ENCODE peak calls at places on chromosomes 16 and 17, in eight cellular contexts. J, X, Z, M, U, V, Y and C are unnamed samples. For H3K4me1, the result is how much of the 10 kb centered on the place peaks cover.

GRCh38 chr17:15777297-15777696 is 45.2 kb downstream of the TBC1D26 start:
- DNase-seq in X (no peak), U (no peak), M (no peak), Y (no peak), V (no peak), Z (no peak), J (no peak), C (no peak)

GRCh38 chr17:51640108-51640622 is 379.8 kb downstream of the UTP18 start:
- DNase-seq in X (peak), M (peak), Y (no peak), U (no peak), J (no peak), V (no peak), Z (no peak), C (no peak)

GRCh38 chr17:57940653-57941329 is 14.4 kb downstream of the CUEDC1 start:
- DNase-seq in U (no peak), V (no peak), J (peak), Y (no peak), M (no peak), X (no peak), Z (no peak), C (no peak)

GRCh38 chr17:50203086-50203485 is 1.7 kb upstream of the COL1A1 start:
- DNase-seq in J (no peak), U (no peak), Z (no peak), X (no peak), Y (peak), V (no peak), M (no peak), C (no peak)

GRCh38 chr16:66175580-66175979 is 190.9 kb upstream of the CDH5 start:
- DNase-seq in V (no peak), M (no peak), J (no peak), Z (no peak), U (no peak), X (peak), Y (no peak), C (no peak)

GRCh38 chr17:57404073-57404472 is 147.8 kb downstream of the MSI2 start:
- DNase-seq in U (no peak), V (no peak), Y (no peak), X (no peak), Z (no peak), M (no peak), J (no peak), C (no peak)

GRCh38 chr17:40566027-40566426 is 755 bp upstream of the CCR7 start:
- DNase-seq in Y (no peak), X (no peak), V (no peak), U (no peak), J (no peak), M (no peak), Z (no peak), C (no peak)

GRCh38 chr17:11816409-11816808 is 180.9 kb downstream of the ZNF18 start:
- DNase-seq in V (no peak), J (no peak), M (no peak), U (no peak), Z (no peak), X (no peak), Y (no peak), C (no peak)

GRCh38 chr16:62068747-62069146 is 32.5 kb upstream of the CDH8 start:
- DNase-seq in U (no peak), J (no peak), X (no peak), V (no peak), M (peak), Y (no peak), Z (no peak), C (no peak)

GRCh38 chr17:37392024-37392590 is 14.5 kb downstream of the ACACA start:
- DNase-seq in M (no peak), V (no peak), Z (no peak), X (no peak), Y (no peak), U (no peak), J (no peak), C (no peak)

GRCh38 chr16:17749706-17750105 is 278.9 kb upstream of the XYLT1 start:
- DNase-seq in X (no peak), Y (no peak), V (no peak), M (no peak), Z (no peak), U (no peak), J (no peak), C (no peak)

GRCh38 chr16:11727945-11728543 is 14.6 kb downstream of the TXNDC11 start:
- DNase-seq in X (no peak), Y (no peak), M (no peak), U (no peak), V (no peak), J (no peak), Z (no peak), C (no peak)

GRCh38 chr17:56819431-56820145 is 14.1 kb downstream of the C17orf67 start:
- DNase-seq in V (no peak), J (peak), Z (peak), X (peak), M (peak), Y (peak), U (no peak), C (no peak)

GRCh38 chr17:4033751-4034251 is 69.6 kb upstream of the ATP2A3 start:
- DNase-seq in Z (no peak), U (no peak), V (no peak), M (no peak), Y (no peak), X (no peak), J (no peak), C (no peak)

GRCh38 chr17:17077861-17078732 is 35.8 kb downstream of the MPRIP start:
- DNase-seq in V (no peak), J (no peak), Y (peak), Z (peak), M (no peak), U (no peak), X (no peak), C (peak)

GRCh38 chr17:11954961-11955360 is 42.3 kb downstream of the ZNF18 start:
- DNase-seq in Y (no peak), X (no peak), Z (no peak), U (no peak), V (no peak), M (no peak), J (no peak), C (no peak)

GRCh38 chr17:82978765-82979349 is 100.6 kb upstream of the METRNL start:
- DNase-seq in X (no peak), V (no peak), M (no peak), U (no peak), Z (no peak), J (no peak), Y (no peak), C (peak)

GRCh38 chr16:88589441-88589840 is 19.2 kb downstream of the ZC3H18 start:
- DNase-seq in M (no peak), J (no peak), Y (no peak), U (no peak), V (no peak), Z (no peak), X (no peak), C (no peak)

GRCh38 chr16:56636616-56637413 is 1.7 kb upstream of the MT1A start:
- DNase-seq in V (no peak), Z (no peak), J (no peak), X (no peak), M (no peak), U (no peak), Y (no peak), C (no peak)

GRCh38 chr17:20223808-20224328 is 214.7 kb downstream of the SPECC1 start:
- DNase-seq in Y (no peak), Z (no peak), X (no peak), J (no peak), M (no peak), U (no peak), V (no peak), C (no peak)

GRCh38 chr16:19113577-19114358 is at the start of gene ITPRIPL2:
- DNase-seq in U (no peak), Y (peak), V (peak), X (peak), J (peak), M (peak), Z (peak), C (peak)

GRCh38 chr16:19114359-19115147 is 789 bp downstream of the ITPRIPL2 start:
- DNase-seq in V (peak), J (peak), X (peak), Z (peak), U (no peak), Y (peak), M (peak), C (peak)

GRCh38 chr16:19116711-19117449 is 3.1 kb downstream of the ITPRIPL2 start:
- DNase-seq in X (no peak), U (no peak), M (peak), Y (no peak), V (no peak), J (no peak), Z (no peak), C (no peak)

GRCh38 chr16:19118938-19119431 is 5.2 kb downstream of the ITPRIPL2 start:
- DNase-seq in Z (no peak), V (no peak), J (peak), M (no peak), X (no peak), U (no peak), Y (no peak), C (no peak)

DNA sequence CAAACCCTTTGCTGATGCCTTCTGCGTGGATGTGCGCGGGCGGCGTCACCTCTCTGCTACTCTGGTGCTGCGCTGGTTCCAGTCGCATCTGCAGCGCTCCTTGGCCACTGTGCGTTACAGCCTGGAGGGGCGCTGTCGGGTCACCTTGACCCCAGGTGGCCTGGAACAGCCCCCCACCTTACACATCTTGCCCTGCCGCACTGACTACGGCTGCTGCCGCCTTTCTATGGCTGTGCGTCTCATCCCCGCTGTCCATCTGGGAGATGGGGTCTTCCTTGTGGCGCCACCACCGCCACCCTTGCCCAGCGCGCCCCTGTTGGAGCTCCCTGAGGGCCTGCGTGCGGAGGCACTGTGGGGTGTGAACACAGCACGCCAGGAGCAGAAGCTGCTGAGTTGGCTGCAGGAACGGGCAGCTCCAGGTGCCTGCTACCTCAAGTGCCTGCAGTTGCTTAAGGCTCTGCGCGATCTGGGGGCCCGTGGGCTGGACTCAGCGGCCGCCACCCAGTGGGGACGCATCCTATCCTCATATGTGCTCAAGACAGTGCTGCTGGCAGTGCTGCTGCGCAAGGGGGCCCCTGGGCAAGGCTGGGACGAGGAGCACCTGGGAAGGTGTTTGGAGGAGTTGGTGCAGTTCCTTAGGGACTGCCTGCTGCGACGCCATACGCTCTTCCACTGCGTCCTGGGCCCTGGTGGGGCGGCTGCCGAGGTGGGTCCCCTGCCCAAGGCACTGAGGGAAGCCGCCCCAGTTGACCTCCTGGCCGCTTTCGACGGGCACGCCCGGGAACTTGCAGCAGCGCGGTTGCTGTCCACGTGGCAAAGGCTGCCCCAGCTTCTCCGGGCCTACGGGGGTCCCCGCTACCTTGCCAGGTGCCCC is 1.6 kb downstream of the ITPRIPL2 start:
- DNase-seq in J (peak), X (no peak), V (peak), U (no peak), Y (no peak), M (peak), Z (no peak), C (peak)
- TF ChIP-seq CTCF in J (peak), X (no peak), V (peak), U (no peak), Y (no peak), M (peak), Z (no peak), C (no peak)

DNA sequence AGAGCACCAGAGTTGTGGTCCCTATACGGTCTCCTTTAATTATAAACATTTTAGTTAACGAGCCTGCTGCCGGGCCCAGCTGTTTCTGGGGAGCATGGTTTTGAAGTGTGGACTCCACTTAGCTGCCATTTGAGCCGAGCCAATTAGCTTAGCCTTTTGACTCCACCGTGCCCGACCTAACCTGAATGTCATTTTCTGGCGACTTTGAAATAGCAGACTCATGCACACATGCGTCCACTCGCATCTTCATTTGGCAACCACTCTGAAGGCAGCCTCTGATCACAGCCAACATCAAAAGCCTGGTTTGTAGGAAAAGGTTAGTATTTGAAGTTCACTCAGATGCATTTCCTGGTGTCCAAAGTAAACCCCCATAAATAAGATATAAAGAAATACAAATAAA is 16.8 kb downstream of the AXIN2 start:
- DNase-seq in M (no peak), J (peak), V (no peak), Z (no peak), Y (peak), X (no peak), U (no peak), C (no peak)
- H3K4me1 ChIP-seq in M (under half), J (under half), V (under half), Z (under half), Y (under half), X (under half), U (half or more), C (under half)

GRCh38 chr17:79272666-79273219 is 198.1 kb downstream of the ENGASE start:
- DNase-seq in Y (no peak), V (no peak), X (no peak), J (no peak), Z (no peak), M (no peak), U (no peak), C (no peak)

GRCh38 chr17:79269620-79270019 is 195.0 kb downstream of the ENGASE start:
- DNase-seq in X (no peak), J (no peak), V (no peak), U (no peak), M (peak), Z (no peak), Y (no peak), C (no peak)

GRCh38 chr17:79276824-79277223 is 202.2 kb downstream of the ENGASE start:
- DNase-seq in U (no peak), M (no peak), Y (no peak), J (no peak), Z (no peak), V (no peak), X (no peak), C (no peak)

GRCh38 chr17:79273660-79274059 is 199.0 kb downstream of the ENGASE start:
- DNase-seq in V (no peak), J (no peak), M (no peak), Z (no peak), Y (no peak), X (no peak), U (no peak), C (no peak)

DNA sequence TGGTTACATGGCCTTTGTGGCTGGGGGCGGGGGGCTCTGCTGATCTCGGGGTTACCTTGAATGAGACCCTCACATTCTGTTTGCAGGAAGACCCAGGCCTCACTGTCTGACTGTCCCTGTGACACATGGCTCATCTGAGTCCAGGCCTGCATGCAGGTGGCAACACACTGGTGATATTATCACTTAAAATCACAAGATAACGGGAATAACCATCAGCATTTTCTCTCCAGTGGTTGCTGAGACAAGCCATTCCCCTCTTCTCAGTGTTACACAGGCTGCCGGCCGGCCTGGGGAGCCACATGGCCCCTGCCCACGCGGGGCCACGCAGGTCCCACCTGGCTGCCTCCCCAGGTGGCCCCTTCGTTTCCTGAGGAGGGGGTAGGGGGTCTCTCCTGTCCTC is 197.6 kb downstream of the ENGASE start:
- DNase-seq in X (no peak), Y (no peak), M (no peak), J (no peak), U (no peak), Z (no peak), V (no peak), C (no peak)
- H3K4me3 ChIP-seq in X (no peak), Y (no peak), M (no peak), J (no peak), U (no peak), Z (no peak), V (no peak), C (no peak)

GRCh38 chr16:49183911-49184310 is 97.7 kb downstream of the CBLN1 start:
- DNase-seq in M (peak), J (no peak), X (peak), Y (peak), V (no peak), U (no peak), Z (no peak), C (peak)
- TF ChIP-seq CTCF in M (peak), J (peak), X (peak), Y (peak), V (peak), U (no peak), Z (no peak), C (peak)

DNA sequence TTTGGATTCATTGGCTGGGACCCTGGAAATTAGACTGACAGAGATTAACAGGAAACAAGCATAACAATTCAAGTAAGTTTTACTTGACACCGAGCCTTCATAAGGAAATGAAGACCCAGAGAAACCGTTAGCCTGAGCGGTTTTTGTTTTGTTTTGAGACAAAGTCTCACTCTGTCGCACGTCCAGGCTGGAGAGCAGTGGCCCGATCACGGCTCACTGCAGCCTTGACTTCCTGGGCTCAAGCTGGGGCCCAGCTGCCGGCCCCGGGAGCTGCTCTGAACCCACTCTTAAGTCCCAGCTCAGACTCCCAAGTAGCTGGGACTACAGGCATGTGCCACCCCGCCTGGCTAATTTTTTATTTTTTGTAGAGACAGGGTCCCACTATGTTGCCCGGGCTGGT is 321.3 kb downstream of the SEC14L1 start:
- DNase-seq in V (no peak), J (no peak), X (no peak), Z (no peak), M (no peak), Y (no peak), U (no peak), C (no peak)
- H3K4me1 ChIP-seq in V (half or more), J (half or more), X (under half), Z (half or more), M (under half), Y (half or more), U (half or more), C (under half)

GRCh38 chr17:75627094-75627493 is 6.1 kb upstream of the SMIM5 start:
- DNase-seq in V (no peak), J (no peak), Z (no peak), M (no peak), U (no peak), X (no peak), Y (no peak), C (no peak)

GRCh38 chr17:75626496-75627038 is 6.7 kb upstream of the SMIM5 start:
- DNase-seq in V (no peak), U (no peak), M (no peak), Y (no peak), Z (no peak), J (no peak), X (no peak), C (no peak)

GRCh38 chr17:75630071-75630917 is 2.9 kb upstream of the SMIM5 start:
- DNase-seq in U (no peak), Z (no peak), Y (no peak), J (no peak), V (no peak), M (no peak), X (no peak), C (no peak)

GRCh38 chr17:75629157-75629556 is 4.1 kb upstream of the SMIM5 start:
- DNase-seq in X (no peak), U (no peak), V (no peak), Z (no peak), M (no peak), Y (no peak), J (no peak), C (no peak)

GRCh38 chr17:75628425-75628824 is 4.8 kb upstream of the SMIM5 start:
- DNase-seq in M (no peak), X (no peak), V (no peak), J (no peak), Z (no peak), Y (no peak), U (no peak), C (no peak)
- H3K4me3 ChIP-seq in M (no peak), X (no peak), V (no peak), J (no peak), Z (no peak), Y (no peak), U (no peak), C (no peak)

GRCh38 chr16:67666538-67667433 is at the start of the genes C16orf86 and ENKD1:
- DNase-seq in X (peak), M (peak), J (peak), V (peak), Z (peak), U (no peak), Y (peak), C (peak)
- TF ChIP-seq CTCF in X (no peak), M (no peak), J (no peak), V (no peak), Z (no peak), U (no peak), Y (no peak), C (no peak)